ENCODE peak calls at places on chromosome 17, in six cellular contexts. S is NAMALWA; G is activated CD4-positive, alpha-beta T cell treated with anti-CD3 and anti-CD28 coated beads, Interleukin-2, amount 50 U/mL, for 1 hour; Q is SK-N-DZ; E is CD8-positive, alpha-beta T cell; W is brain microvascular endothelial cell. B is an unnamed sample.
A peak's percentile ranks its signal among the peaks of the same experiment; 100 is the strongest.

GRCh38 chr17:46851029-46851741 is at the start of gene WNT9B:
- DNase-seq in S (no peak), G (no peak), E (peak; percentile 30), W (no peak), Q (no peak), B (peak; percentile 65)

GRCh38 chr17:79003661-79004411 is 5.7 kb downstream of the CANT1 start:
- DNase-seq in W (no peak), Q (no peak), S (no peak), G (no peak), E (no peak), B (no peak)

GRCh38 chr17:6577686-6578263 is 21.4 kb upstream of the PITPNM3 start:
- DNase-seq in S (no peak), G (no peak), E (no peak), W (no peak), Q (no peak), B (peak; percentile 7)

GRCh38 chr17:57523926-57524634 is 221.0 kb downstream of the CCDC182 start:
- DNase-seq in S (peak; percentile 39), Q (no peak), E (no peak), G (no peak), W (no peak), B (peak; percentile 90)

GRCh38 chr17:27451906-27452305 is 4.3 kb upstream of the KSR1 start:
- DNase-seq in G (no peak), E (no peak), W (no peak), Q (no peak), S (no peak), B (no peak)

GRCh38 chr17:82775033-82775823 is 23.4 kb downstream of the TBCD start:
- DNase-seq in G (peak; percentile 34), W (no peak), S (no peak), Q (peak; percentile 68), E (peak; percentile 52), B (peak; percentile 75)

GRCh38 chr17:78337244-78338109 is 22.4 kb downstream of the SOCS3 start:
- DNase-seq in E (no peak), G (no peak), S (peak; percentile 63), Q (no peak), W (peak; percentile 94), B (no peak)

GRCh38 chr17:9403207-9403606 is 172.4 kb downstream of the STX8 start:
- DNase-seq in Q (no peak), S (no peak), E (no peak), W (no peak), G (no peak), B (no peak)

GRCh38 chr17:21166599-21167265 is 40.0 kb downstream of the DHRS7B start:
- DNase-seq in S (no peak), W (no peak), G (no peak), E (no peak), Q (no peak), B (no peak)

GRCh38 chr17:64185101-64185500 is 55.2 kb upstream of the ERN1 start:
- DNase-seq in Q (no peak), G (no peak), S (no peak), W (no peak), E (no peak), B (no peak)

GRCh38 chr17:45050680-45051059 is 762 bp downstream of the DCAKD start:
- DNase-seq in S (peak; percentile 58), G (peak; percentile 18), W (no peak), Q (peak; percentile 52), E (peak; percentile 47), B (peak; percentile 44)